ENCODE peak calls at places on chromosomes 4 and X, in five cellular contexts. X is PC-3; Z is tibial nerve; O is GM23248; Y is naive thymus-derived CD4-positive, alpha-beta T cell. B is an unnamed sample. For H3K36me3 and H3K27me3, the result is how much of the 10 kb centered on the place peaks cover.

GRCh38 chrX:49995021-49995731 is 72.8 kb downstream of the CLCN5 start:
- DNase-seq in Y (no peak), X (peak), Z (no peak), O (peak), B (peak)

GRCh38 chr4:29058519-29058918 is 1661.7 kb upstream of the PCDH7 start:
- DNase-seq in Z (no peak), O (no peak), X (no peak), Y (no peak), B (no peak)

GRCh38 chr4:6928067-6928466 is 18.4 kb downstream of the TBC1D14 start:
- DNase-seq in X (no peak), Z (no peak), Y (no peak), O (no peak), B (no peak)

GRCh38 chr4:1195109-1195671 is 22.8 kb upstream of the SPON2 start:
- DNase-seq in X (no peak), Y (no peak), O (no peak), Z (no peak), B (peak)

GRCh38 chrX:133215747-133216146 is 2.4 kb downstream of the TFDP3 start:
- DNase-seq in Y (no peak), Z (no peak), X (peak), O (peak), B (no peak)

GRCh38 chrX:70479970-70480659 is 35.5 kb downstream of the DLG3 start:
- DNase-seq in Z (no peak), O (no peak), Y (no peak), X (peak), B (no peak)

GRCh38 chr4:53562409-53562808 is 28.9 kb downstream of the LNX1 start:
- DNase-seq in Z (no peak), O (no peak), Y (no peak), X (no peak), B (no peak)

GRCh38 chrX:34632404-34632803 is 24.7 kb downstream of the TMEM47 start:
- DNase-seq in X (no peak), Z (no peak), O (peak), Y (no peak), B (no peak)

GRCh38 chr4:162782778-162783507 is 383.7 kb downstream of the NAF1 start:
- DNase-seq in Z (no peak), Y (no peak), O (no peak), X (no peak), B (no peak)

GRCh38 chr4:54547299-54548097 is 110.3 kb upstream of the KIT start:
- DNase-seq in O (no peak), Z (no peak), Y (no peak), X (no peak), B (no peak)

GRCh38 chr4:103011378-103012025 is 8.0 kb downstream of the SLC9B1 start:
- DNase-seq in Y (no peak), X (peak), Z (no peak), O (peak), B (no peak)

GRCh38 chr4:150583287-150584197 is 1.6 kb downstream of the MAB21L2 start:
- DNase-seq in O (no peak), Y (no peak), Z (no peak), X (no peak), B (peak)

GRCh38 chrX:46994096-46994495 is 81.9 kb downstream of the JADE3 start:
- DNase-seq in O (no peak), X (no peak), Y (no peak), Z (no peak), B (no peak)

GRCh38 chrX:129427267-129427666 is 96.0 kb downstream of the SMARCA1 start:
- DNase-seq in Z (no peak), O (no peak), Y (no peak), X (no peak), B (no peak)

GRCh38 chrX:2692221-2693122 is 1.4 kb downstream of the CD99 start:
- DNase-seq in O (peak), Y (no peak), X (peak), Z (no peak), B (peak)

GRCh38 chr4:180106122-180106521 is 2137.1 kb upstream of the TENM3 start:
- DNase-seq in Z (no peak), X (peak), Y (no peak), O (no peak), B (no peak)

GRCh38 chr4:88827442-88827841 is 129.8 kb upstream of the NAP1L5 start:
- DNase-seq in Y (no peak), Z (no peak), O (no peak), X (no peak), B (no peak)

GRCh38 chr4:150236626-150237025 is 158.4 kb downstream of the DCLK2 start:
- DNase-seq in O (peak), Z (no peak), X (peak), Y (no peak), B (no peak)

GRCh38 chr4:46329118-46329976 is 60.6 kb downstream of the GABRA2 start:
- DNase-seq in Y (no peak), Z (peak), O (peak), X (peak), B (peak)

GRCh38 chrX:47166126-47166525 is 21.1 kb downstream of the RBM10 start:
- DNase-seq in Y (no peak), Z (no peak), X (no peak), O (peak), B (no peak)

GRCh38 chrX:15366507-15367352 is 17.5 kb downstream of the VEGFD start:
- DNase-seq in X (no peak), Z (no peak), O (no peak), Y (no peak), B (no peak)

DNA sequence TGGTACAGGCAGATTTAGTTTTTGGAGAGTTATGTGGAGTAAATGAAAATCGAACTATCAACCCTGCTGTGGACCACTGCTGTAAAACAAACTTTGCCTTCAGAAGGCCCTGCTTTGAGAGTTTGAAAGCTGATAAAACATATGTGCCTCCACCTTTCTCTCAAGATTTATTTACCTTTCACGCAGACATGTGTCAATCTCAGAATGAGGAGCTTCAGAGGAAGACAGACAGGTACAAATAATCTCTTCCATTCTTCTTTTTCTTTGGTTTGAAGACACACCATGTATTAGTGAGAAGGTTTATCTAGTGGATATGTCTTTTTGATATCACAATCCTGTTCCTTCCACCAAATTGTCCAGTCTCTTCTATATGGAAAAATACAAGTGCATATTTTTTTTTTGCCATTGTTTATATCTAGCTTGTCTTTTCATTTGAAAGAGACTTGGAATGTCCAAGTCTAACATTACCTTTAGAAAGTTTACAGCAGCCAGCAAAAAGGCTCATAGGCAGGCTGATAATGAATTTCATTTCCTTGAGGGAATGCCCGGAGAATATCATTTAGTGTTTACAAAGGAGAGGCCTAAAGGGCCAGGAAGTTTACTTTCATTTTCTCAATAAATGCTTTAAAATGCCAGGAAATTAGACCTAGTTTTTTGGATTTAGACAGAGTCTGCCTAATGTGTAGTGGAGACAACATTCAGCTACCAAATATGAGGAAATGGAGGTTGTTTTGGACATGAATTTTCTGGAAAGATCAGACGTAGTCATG is 18.6 kb downstream of the AFM start:
- DNase-seq in Y (no peak), X (peak), O (peak), Z (no peak), B (no peak)
- H3K4me3 ChIP-seq in Y (no peak), X (peak), O (peak), Z (no peak), B (peak)

DNA sequence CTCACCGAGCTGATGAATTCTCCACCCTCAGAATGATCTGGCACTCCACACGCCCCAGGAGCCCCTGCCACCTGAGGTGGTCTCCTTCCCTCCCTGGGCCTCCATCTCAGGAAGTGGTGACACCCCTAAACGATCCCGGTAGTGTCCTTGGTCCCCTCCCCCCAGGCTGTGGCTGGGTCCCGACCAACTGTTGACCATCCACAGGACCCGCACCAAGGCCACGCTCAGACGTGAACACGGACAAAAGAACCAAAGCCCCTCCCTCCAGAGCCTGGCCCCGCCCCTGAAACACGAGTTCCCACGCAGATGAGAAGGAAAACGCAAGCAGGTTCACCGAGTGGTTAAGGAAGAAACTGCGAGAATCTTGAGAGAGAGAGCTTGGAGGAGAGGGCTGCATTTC is 16.6 kb downstream of the LRPAP1 start:
- DNase-seq in Z (no peak), X (no peak), Y (no peak), O (no peak), B (no peak)
- H3K36me3 ChIP-seq in Z (under half), X (under half), Y (under half), O (under half), B (under half)

GRCh38 chr4:185028625-185029024 is 10.3 kb downstream of the HELT start:
- DNase-seq in Y (no peak), O (no peak), Z (no peak), X (no peak), B (no peak)
- H3K27me3 ChIP-seq in Y (under half), O (half or more), Z (under half), X (half or more), B (under half)

GRCh38 chr4:147749811-147750321 is 18.0 kb downstream of the ARHGAP10 start:
- DNase-seq in Y (no peak), O (no peak), Z (no peak), X (no peak), B (no peak)
- H3K4me3 ChIP-seq in Y (no peak), O (no peak), Z (no peak), X (no peak), B (no peak)

GRCh38 chr4:183268556-183268955 is 51.5 kb downstream of the CLDN22 start:
- DNase-seq in O (no peak), Z (no peak), X (no peak), Y (no peak), B (no peak)
- H3K36me3 ChIP-seq in O (half or more), Z (under half), X (under half), Y (under half), B (under half)

GRCh38 chrX:140510306-140510676 is 5.4 kb upstream of the SOX3 start:
- DNase-seq in Y (no peak), X (no peak), Z (no peak), O (no peak), B (no peak)

GRCh38 chrX:140507982-140508305 is 3.1 kb upstream of the SOX3 start:
- DNase-seq in O (peak), Z (no peak), X (peak), Y (no peak), B (peak)

GRCh38 chrX:140509468-140510305 is 4.8 kb upstream of the SOX3 start:
- DNase-seq in Y (no peak), X (no peak), O (no peak), Z (no peak), B (no peak)

GRCh38 chrX:140508958-140509357 is 4.1 kb upstream of the SOX3 start:
- DNase-seq in X (no peak), Y (no peak), O (no peak), Z (no peak), B (no peak)

DNA sequence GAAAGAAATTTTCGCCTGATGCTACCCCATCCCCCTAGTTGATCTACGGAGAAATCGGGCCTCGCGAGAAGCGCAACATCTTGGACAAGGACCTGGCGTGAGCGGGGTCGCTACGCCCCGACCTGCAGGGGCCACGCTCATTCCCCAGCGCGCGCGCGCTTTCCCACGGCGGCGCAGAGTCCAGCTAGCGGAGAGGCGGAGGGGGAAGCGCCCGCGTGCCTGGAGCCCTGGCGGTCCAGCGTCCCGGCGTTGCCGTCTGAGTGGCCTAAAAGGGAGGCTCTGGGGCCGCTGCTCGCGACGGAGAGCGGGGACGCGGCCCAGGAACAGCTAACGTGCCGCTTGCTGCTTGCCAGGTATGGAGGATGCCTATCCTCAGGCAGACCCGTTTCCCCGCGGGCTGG is 6.0 kb upstream of the SOX3 start:
- DNase-seq in X (no peak), Y (no peak), Z (no peak), O (no peak), B (no peak)
- H3K27me3 ChIP-seq in X (half or more), Y (under half), Z (half or more), O (under half), B (under half)

GRCh38 chrX:139692506-139692849 is 15.5 kb downstream of the MCF2 start:
- DNase-seq in Z (no peak), O (peak), X (no peak), Y (no peak), B (no peak)

GRCh38 chrX:139691493-139691842 is 16.5 kb downstream of the MCF2 start:
- DNase-seq in X (no peak), Y (no peak), Z (no peak), O (peak), B (peak)

GRCh38 chrX:139691843-139692505 is 16.0 kb downstream of the MCF2 start:
- DNase-seq in O (peak), X (no peak), Z (no peak), Y (no peak), B (no peak)

GRCh38 chrX:139692908-139693307 is 15.1 kb downstream of the MCF2 start:
- DNase-seq in O (peak), Z (no peak), X (no peak), Y (no peak), B (no peak)
- H3K4me3 ChIP-seq in O (peak), Z (no peak), X (no peak), Y (no peak), B (peak)

DNA sequence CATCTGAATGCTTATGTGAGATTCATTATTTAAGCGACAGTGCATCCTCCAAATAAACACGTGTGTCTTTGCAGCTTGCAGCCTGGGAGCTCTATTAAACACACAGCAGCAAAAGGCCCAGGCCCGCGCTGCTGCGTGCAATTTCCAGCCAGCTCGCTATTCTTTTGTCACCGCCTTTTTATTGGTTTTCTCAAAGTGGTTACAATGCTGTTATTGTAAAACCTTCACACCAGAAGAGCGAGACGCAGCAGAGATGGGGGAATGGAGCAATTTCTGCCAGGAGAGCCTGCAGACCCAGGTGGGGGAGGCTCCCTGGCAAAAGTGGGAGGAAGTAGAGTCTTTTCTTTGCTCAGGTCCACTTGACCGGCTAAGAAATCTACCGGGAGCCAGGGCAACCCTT is 252.5 kb downstream of the BCOR start:
- DNase-seq in O (no peak), Y (no peak), Z (no peak), X (no peak), B (no peak)
- H3K36me3 ChIP-seq in O (under half), Y (under half), Z (under half), X (under half), B (under half)

GRCh38 chr4:147040874-147041273 is 95.2 kb upstream of the TTC29 start:
- DNase-seq in Y (no peak), O (no peak), X (no peak), Z (no peak), B (no peak)

GRCh38 chr4:147041376-147041775 is 95.7 kb upstream of the TTC29 start:
- DNase-seq in X (no peak), O (no peak), Y (no peak), Z (no peak), B (no peak)

GRCh38 chr4:147037089-147037488 is 91.4 kb upstream of the TTC29 start:
- DNase-seq in Y (no peak), Z (no peak), O (no peak), X (no peak), B (no peak)

GRCh38 chr4:147042046-147042445 is 96.4 kb upstream of the TTC29 start:
- DNase-seq in Z (no peak), X (no peak), Y (no peak), O (no peak), B (no peak)

DNA sequence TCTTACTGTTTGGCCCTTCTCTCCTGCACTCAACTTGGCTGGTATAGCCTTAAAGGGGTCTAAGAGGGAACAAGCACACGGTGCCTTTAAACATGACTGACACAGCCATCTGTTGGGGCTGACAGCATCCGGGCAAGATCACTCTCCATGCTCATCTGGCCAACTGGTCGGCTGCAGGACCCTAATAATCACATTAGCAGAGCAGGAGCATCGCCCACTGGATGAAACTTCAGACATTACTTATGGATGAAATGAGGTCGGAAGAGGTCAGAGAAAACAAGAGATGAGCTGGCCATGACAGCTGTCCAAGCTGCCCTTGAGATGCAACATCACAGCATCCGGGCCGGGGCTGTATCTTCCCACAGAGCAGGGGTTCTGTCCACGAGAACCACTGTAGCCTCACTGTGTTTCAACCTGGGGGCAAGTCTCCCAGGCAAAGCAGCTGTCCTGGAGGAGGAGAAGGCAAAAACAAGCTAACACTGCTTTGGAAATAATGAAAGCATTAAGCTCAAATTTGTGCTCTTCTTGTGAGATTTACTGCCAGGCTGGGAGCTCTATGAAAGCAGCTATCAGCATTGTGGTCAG is 94.4 kb upstream of the TTC29 start:
- DNase-seq in O (no peak), Y (no peak), Z (no peak), X (no peak), B (no peak)
- H3K27me3 ChIP-seq in O (under half), Y (under half), Z (under half), X (half or more), B (under half)

DNA sequence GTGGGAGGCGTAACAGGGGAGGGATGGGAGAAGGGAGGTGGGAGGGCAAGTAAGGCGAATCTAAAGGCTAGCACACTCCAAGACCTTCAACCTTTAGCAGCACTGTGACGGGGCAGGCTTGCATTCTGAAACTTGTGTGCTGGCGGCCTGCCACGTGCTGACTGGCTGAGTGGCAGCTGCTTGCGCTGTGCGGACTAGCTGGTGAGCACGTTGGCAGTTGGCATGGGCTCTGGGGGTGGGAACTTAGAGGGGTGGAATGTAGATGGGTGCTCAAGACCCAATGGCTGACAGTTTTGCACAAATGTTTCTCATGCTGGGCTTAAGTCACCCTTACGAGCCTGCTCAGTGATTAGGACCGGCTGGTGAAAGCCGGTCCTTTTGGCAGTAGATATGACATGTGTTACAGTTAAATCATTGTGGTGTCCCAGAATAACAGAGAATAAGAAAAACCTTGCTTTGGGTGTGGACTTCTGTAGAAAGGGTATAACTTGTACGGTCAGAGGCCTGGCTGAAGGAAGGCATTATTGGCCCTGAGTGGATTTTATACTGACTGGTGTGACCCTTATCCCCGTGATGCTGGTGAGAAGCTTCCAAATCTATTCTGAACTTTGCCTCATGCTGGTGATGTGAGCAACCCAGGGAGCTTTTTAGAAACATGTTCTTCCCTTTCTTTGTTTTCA is 107.6 kb upstream of the SLC4A4 start:
- DNase-seq in O (peak), X (no peak), Z (peak), Y (no peak), B (peak)
- H3K4me3 ChIP-seq in O (no peak), X (no peak), Z (no peak), Y (no peak), B (no peak)